ENCODE peak calls at places on chromosome 13, in four cellular contexts. One of them, this sample, is unnamed.

GRCh38 chr13:101346942-101347728 is 69.2 kb downstream of the NALCN start:
- DNase-seq in HepG2: no peak
- DNase-seq in GM12878: no peak
- DNase-seq in H1: no peak
- DNase-seq in this sample: no peak

GRCh38 chr13:94431987-94432386 is 47.5 kb downstream of the DCT start:
- DNase-seq in HepG2: no peak
- DNase-seq in GM12878: no peak
- DNase-seq in H1: no peak
- DNase-seq in this sample: no peak

GRCh38 chr13:76969488-76970365 is 21.4 kb downstream of the ACOD1 start:
- DNase-seq in HepG2: no peak
- DNase-seq in GM12878: no peak
- DNase-seq in H1: no peak
- DNase-seq in this sample: no peak

GRCh38 chr13:90690458-90691063 is 656.9 kb upstream of the MIR17HG start:
- DNase-seq in HepG2: no peak
- DNase-seq in GM12878: no peak
- DNase-seq in H1: no peak
- DNase-seq in this sample: no peak

GRCh38 chr13:99281811-99282263 is 23.7 kb upstream of the GPR18 start:
- DNase-seq in HepG2: no peak
- DNase-seq in GM12878: no peak
- DNase-seq in H1: no peak
- DNase-seq in this sample: no peak

GRCh38 chr13:56198350-56198749 is 942.4 kb upstream of the PRR20A start:
- DNase-seq in HepG2: no peak
- DNase-seq in GM12878: no peak
- DNase-seq in H1: no peak
- DNase-seq in this sample: no peak

GRCh38 chr13:36673838-36674326 is at the start of gene SERTM1:
- DNase-seq in HepG2: no peak
- DNase-seq in GM12878: no peak
- DNase-seq in H1: peak
- DNase-seq in this sample: peak

GRCh38 chr13:46008631-46009030 is 43.9 kb downstream of the ZC3H13 start:
- DNase-seq in HepG2: no peak
- DNase-seq in GM12878: no peak
- DNase-seq in H1: no peak
- DNase-seq in this sample: no peak

GRCh38 chr13:39259371-39259770 is 221.1 kb downstream of the NHLRC3 start:
- DNase-seq in HepG2: no peak
- DNase-seq in GM12878: peak
- DNase-seq in H1: no peak
- DNase-seq in this sample: no peak

DNA sequence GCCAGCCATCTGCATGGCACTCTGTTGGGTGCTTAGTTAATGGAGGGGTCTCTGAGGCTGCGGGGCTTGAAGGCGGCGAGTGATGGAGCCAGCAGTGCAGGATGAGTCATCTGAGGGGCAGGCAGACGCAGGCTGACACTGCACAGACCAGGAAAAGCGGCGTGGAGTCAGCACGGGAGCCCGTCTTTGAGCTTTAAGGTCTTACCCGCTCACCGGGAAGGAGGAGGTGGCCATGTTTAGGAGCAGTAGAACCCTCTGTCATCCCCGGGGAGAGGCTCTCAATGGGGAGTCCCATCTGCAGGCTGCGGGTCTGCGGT is 13.1 kb downstream of the NAXD start:
- DNase-seq in HepG2: no peak
- DNase-seq in GM12878: no peak
- DNase-seq in H1: no peak
- DNase-seq in this sample: no peak
- TF ChIP-seq SUZ12 in HepG2: no peak
- TF ChIP-seq SUZ12 in GM12878: no peak
- TF ChIP-seq SUZ12 in H1: no peak
- TF ChIP-seq SUZ12 in this sample: no peak

GRCh38 chr13:106036870-106037269 is 498.6 kb downstream of the EFNB2 start:
- DNase-seq in HepG2: no peak
- DNase-seq in GM12878: no peak
- DNase-seq in H1: no peak
- DNase-seq in this sample: no peak
- H3K4me3 ChIP-seq in HepG2: no peak
- H3K4me3 ChIP-seq in GM12878: no peak
- H3K4me3 ChIP-seq in H1: no peak
- H3K4me3 ChIP-seq in this sample: no peak

DNA sequence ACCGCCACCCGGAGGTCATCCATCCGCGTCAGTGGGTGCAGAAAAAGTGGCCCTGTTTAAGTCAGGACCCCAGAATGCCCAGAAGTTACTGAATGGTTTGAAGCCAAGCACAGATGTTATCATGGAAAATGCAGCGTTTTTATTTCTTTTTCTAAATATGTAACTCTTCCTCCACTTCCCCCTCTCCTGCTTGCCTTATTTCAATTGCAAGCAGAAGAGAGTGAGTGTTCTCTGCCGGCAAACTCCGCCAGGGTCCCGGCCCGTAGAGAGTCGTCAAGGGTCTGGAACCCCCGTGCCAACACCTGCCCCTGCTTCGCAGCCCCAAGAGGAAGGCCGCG is 913 bp upstream of the PDX1 start:
- DNase-seq in HepG2: no peak
- DNase-seq in GM12878: no peak
- DNase-seq in H1: no peak
- DNase-seq in this sample: no peak
- TF ChIP-seq SUZ12 in HepG2: no peak
- TF ChIP-seq SUZ12 in GM12878: no peak
- TF ChIP-seq SUZ12 in H1: peak
- TF ChIP-seq SUZ12 in this sample: no peak

DNA sequence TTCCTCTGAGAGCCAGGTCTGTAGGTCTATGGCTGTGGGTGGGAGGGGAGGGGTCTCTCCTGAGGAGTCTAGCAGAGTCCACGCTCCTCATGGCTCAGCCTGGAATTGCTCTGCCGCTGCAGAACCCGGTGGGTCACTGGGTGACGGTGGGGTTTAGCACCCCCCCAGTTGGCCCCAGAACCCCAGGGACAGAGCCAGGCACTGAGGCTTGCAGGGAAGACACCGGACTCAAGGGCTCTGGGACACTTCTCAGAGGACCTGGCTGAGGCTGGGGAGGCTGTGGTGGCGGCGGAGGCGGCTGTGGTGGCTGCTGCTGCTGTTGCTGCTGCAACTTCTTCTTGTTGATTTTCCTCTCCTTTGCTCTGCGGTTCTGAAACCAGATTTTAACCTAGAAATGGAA is 6.1 kb downstream of the CDX2 start:
- DNase-seq in HepG2: no peak
- DNase-seq in GM12878: no peak
- DNase-seq in H1: no peak
- DNase-seq in this sample: no peak
- H3K4me3 ChIP-seq in HepG2: no peak
- H3K4me3 ChIP-seq in GM12878: no peak
- H3K4me3 ChIP-seq in H1: no peak
- H3K4me3 ChIP-seq in this sample: no peak

DNA sequence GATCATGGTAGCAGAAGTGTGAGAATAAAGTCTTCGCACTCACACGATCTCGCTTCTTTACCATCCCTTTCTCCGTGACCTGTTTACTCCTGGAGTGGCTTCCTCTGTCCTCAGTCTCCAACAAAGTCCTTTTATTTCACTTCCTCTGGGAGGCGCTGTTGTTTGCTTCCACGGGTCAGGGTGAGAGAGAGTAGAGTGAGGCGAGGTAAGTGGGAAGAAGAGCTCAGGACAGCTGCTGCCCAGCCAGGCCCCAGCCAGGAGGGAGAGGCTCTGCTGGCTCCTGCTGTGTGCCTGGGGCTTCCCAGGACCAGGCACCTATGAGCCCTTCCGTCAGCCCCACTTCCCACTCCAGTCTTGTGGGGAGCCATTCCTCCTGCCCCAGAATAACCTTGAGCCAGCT is 242.1 kb downstream of the FGF9 start:
- DNase-seq in HepG2: no peak
- DNase-seq in GM12878: no peak
- DNase-seq in H1: no peak
- DNase-seq in this sample: no peak
- TF ChIP-seq SUZ12 in HepG2: no peak
- TF ChIP-seq SUZ12 in GM12878: no peak
- TF ChIP-seq SUZ12 in H1: no peak
- TF ChIP-seq SUZ12 in this sample: no peak

GRCh38 chr13:92317066-92317465 is 909.5 kb upstream of the GPC6 start:
- DNase-seq in HepG2: no peak
- DNase-seq in GM12878: no peak
- DNase-seq in H1: no peak
- DNase-seq in this sample: no peak
- H3K4me3 ChIP-seq in HepG2: no peak
- H3K4me3 ChIP-seq in GM12878: no peak
- H3K4me3 ChIP-seq in H1: no peak
- H3K4me3 ChIP-seq in this sample: no peak

GRCh38 chr13:107373551-107373950 is 805.6 kb upstream of the ARGLU1 start:
- DNase-seq in HepG2: no peak
- DNase-seq in GM12878: no peak
- DNase-seq in H1: no peak
- DNase-seq in this sample: peak
- TF ChIP-seq SUZ12 in HepG2: no peak
- TF ChIP-seq SUZ12 in GM12878: no peak
- TF ChIP-seq SUZ12 in H1: no peak
- TF ChIP-seq SUZ12 in this sample: no peak